ENCODE peak calls at places on chromosomes 11 and 22, in four cellular contexts. One of them, this sample, is unnamed.

GRCh38 chr11:61507962-61508824 is at the start of gene LRRC10B:
- DNase-seq in HCT116: peak
- DNase-seq in upper lobe of left lung: peak
- DNase-seq in transverse colon: peak
- DNase-seq in this sample: peak

GRCh38 chr11:119167933-119168332 is 592 bp upstream of the NLRX1 start:
- DNase-seq in transverse colon: peak
- DNase-seq in HCT116: no peak
- DNase-seq in upper lobe of left lung: no peak
- DNase-seq in this sample: no peak

GRCh38 chr11:60946601-60947265 is 5.2 kb downstream of the SLC15A3 start:
- DNase-seq in upper lobe of left lung: peak
- DNase-seq in HCT116: no peak
- DNase-seq in transverse colon: no peak
- DNase-seq in this sample: no peak

GRCh38 chr11:93484716-93485115 is 58.5 kb downstream of the SMCO4 start:
- DNase-seq in upper lobe of left lung: no peak
- DNase-seq in transverse colon: no peak
- DNase-seq in HCT116: no peak
- DNase-seq in this sample: no peak

GRCh38 chr11:118497831-118498230 is 29.4 kb upstream of the TTC36 start:
- DNase-seq in upper lobe of left lung: no peak
- DNase-seq in HCT116: no peak
- DNase-seq in transverse colon: no peak
- DNase-seq in this sample: no peak

GRCh38 chr11:62646825-62647608 is 604 bp upstream of the GANAB start:
- DNase-seq in HCT116: no peak
- DNase-seq in transverse colon: no peak
- DNase-seq in upper lobe of left lung: peak
- DNase-seq in this sample: no peak

GRCh38 chr11:1873048-1873812 is 18.5 kb downstream of the PRR33 start:
- DNase-seq in upper lobe of left lung: peak
- DNase-seq in transverse colon: no peak
- DNase-seq in HCT116: no peak
- DNase-seq in this sample: no peak

GRCh38 chr22:19048531-19048930 is 73.7 kb downstream of the DGCR2 start:
- DNase-seq in upper lobe of left lung: no peak
- DNase-seq in transverse colon: no peak
- DNase-seq in HCT116: no peak
- DNase-seq in this sample: no peak

GRCh38 chr11:72475359-72475758 is 41.0 kb upstream of the CLPB start:
- DNase-seq in transverse colon: no peak
- DNase-seq in HCT116: no peak
- DNase-seq in upper lobe of left lung: no peak
- DNase-seq in this sample: no peak

DNA sequence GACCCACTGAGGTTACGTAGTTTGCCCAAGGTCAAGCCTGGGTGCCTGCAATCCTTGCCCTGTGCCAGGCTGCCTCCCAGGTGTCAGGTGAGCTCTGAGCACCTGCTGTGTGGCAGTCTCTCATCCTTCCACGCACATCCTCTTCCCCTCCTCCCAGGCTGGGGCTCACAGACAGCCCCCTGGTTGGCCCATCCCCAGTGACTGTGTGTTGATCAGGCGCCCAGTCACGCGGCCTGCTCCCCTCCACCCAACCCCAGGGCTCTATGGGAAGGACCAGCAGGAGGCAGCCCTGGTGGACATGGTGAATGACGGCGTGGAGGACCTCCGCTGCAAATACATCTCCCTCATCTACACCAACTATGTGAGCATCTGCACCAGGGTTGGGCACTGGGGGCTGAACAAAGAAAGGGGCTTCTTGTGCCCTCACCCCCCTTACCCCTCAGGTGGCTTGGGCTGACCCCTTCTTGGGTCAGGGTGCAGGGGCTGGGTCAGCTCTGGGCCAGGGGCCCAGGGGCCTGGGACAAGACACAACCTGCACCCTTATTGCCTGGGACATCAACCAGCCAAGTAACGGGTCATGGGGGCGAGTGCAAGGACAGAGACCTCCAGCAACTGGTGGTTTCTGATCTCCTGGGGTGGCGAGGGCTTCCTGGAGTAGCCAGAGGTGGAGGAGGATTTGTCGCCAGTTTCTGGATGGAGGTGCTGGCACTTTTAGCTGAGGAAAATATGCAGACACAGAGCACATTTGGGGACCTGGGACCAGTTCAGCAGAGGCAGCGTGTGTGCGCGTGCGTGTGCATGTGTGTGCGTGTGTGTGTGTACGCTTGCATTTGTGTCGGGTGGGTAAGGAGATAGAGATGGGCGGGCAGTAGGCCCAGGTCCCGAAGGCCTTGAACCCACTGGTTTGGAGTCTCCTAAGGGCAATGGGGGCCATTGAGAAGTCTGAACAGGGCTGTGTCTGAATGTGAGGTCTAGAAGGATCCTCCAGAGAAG is 1.6 kb downstream of the GSTP1 start:
- DNase-seq in transverse colon: no peak
- DNase-seq in upper lobe of left lung: peak
- DNase-seq in HCT116: no peak
- DNase-seq in this sample: no peak
- H3K4me3 ChIP-seq in transverse colon: no peak
- H3K4me3 ChIP-seq in upper lobe of left lung: peak
- H3K4me3 ChIP-seq in HCT116: peak
- H3K4me3 ChIP-seq in this sample: peak

GRCh38 chr11:126436209-126436608 is 80.7 kb downstream of the ST3GAL4 start:
- DNase-seq in transverse colon: no peak
- DNase-seq in upper lobe of left lung: no peak
- DNase-seq in HCT116: no peak
- DNase-seq in this sample: no peak

GRCh38 chr11:126432525-126432924 is 77.0 kb downstream of the ST3GAL4 start:
- DNase-seq in HCT116: no peak
- DNase-seq in upper lobe of left lung: no peak
- DNase-seq in transverse colon: no peak
- DNase-seq in this sample: no peak

GRCh38 chr11:126433244-126433846 is 77.9 kb downstream of the ST3GAL4 start:
- DNase-seq in transverse colon: no peak
- DNase-seq in upper lobe of left lung: no peak
- DNase-seq in HCT116: no peak
- DNase-seq in this sample: no peak

GRCh38 chr11:126433989-126434949 is 78.8 kb downstream of the ST3GAL4 start:
- DNase-seq in transverse colon: no peak
- DNase-seq in HCT116: no peak
- DNase-seq in upper lobe of left lung: peak
- DNase-seq in this sample: no peak

DNA sequence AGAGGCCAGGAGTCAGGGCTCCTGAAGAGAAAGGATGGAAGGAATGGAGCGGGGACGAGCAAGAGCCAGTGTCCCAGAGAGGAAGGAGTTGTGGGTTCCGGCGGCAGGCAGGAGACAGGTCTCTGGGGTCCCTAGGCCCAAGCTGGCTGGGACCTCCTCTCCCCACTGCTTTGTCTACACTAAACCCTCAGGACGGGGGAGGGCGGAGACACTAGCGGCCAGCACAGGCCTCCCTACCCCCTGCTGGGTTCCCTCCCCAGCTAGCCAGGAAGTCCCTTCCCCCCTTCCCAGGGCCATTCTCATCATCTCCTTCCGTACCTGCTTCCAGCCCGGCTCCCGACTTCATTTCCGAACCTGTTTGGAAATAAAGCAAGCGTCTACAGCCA is 79.5 kb downstream of the ST3GAL4 start:
- DNase-seq in transverse colon: no peak
- DNase-seq in HCT116: no peak
- DNase-seq in upper lobe of left lung: no peak
- DNase-seq in this sample: peak
- TF ChIP-seq POLR2AphosphoS5 in transverse colon: no peak
- TF ChIP-seq POLR2AphosphoS5 in HCT116: no peak
- TF ChIP-seq POLR2AphosphoS5 in upper lobe of left lung: no peak
- TF ChIP-seq POLR2AphosphoS5 in this sample: no peak

DNA sequence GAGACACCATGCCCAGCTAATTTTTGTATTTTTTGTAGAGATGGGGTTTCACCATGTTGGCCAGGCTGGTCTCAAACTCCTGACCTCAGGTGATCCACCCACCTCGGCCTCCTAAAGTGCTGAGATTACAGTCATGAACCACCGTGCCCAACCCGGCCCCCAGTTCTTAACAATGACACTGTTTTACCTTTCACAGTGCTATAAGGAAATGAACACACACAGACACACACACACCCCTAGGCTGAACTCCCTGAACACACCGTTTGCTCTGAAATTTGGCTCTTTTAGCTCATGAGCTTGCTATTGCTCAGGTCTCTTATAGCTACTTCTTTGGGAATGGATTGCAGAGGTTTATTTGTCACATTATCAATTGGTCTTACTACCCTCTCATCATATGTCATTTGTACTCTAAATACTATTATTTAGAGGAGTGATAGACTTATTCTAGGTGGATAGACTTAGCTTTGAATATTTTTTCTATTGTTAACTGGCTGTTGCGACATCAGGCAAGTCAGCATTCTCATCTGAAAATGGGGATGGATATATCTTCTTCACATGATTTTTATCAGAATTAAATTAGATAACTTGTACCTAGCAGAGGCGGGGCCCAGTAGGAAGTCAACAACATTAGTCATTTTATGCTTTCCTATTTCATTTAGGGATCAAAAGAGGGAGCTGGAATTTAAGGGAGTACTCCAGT is 2.1 kb downstream of the LYVE1 start:
- DNase-seq in upper lobe of left lung: no peak
- DNase-seq in HCT116: no peak
- DNase-seq in transverse colon: no peak
- DNase-seq in this sample: no peak
- H3K4me3 ChIP-seq in upper lobe of left lung: no peak
- H3K4me3 ChIP-seq in HCT116: no peak
- H3K4me3 ChIP-seq in transverse colon: no peak
- H3K4me3 ChIP-seq in this sample: no peak

GRCh38 chr11:68216171-68216938 is 3.3 kb upstream of the KMT5B start:
- DNase-seq in transverse colon: peak
- DNase-seq in upper lobe of left lung: peak
- DNase-seq in HCT116: no peak
- DNase-seq in this sample: no peak
- TF ChIP-seq POLR2AphosphoS5 in transverse colon: peak
- TF ChIP-seq POLR2AphosphoS5 in upper lobe of left lung: no peak
- TF ChIP-seq POLR2AphosphoS5 in HCT116: no peak
- TF ChIP-seq POLR2AphosphoS5 in this sample: no peak

DNA sequence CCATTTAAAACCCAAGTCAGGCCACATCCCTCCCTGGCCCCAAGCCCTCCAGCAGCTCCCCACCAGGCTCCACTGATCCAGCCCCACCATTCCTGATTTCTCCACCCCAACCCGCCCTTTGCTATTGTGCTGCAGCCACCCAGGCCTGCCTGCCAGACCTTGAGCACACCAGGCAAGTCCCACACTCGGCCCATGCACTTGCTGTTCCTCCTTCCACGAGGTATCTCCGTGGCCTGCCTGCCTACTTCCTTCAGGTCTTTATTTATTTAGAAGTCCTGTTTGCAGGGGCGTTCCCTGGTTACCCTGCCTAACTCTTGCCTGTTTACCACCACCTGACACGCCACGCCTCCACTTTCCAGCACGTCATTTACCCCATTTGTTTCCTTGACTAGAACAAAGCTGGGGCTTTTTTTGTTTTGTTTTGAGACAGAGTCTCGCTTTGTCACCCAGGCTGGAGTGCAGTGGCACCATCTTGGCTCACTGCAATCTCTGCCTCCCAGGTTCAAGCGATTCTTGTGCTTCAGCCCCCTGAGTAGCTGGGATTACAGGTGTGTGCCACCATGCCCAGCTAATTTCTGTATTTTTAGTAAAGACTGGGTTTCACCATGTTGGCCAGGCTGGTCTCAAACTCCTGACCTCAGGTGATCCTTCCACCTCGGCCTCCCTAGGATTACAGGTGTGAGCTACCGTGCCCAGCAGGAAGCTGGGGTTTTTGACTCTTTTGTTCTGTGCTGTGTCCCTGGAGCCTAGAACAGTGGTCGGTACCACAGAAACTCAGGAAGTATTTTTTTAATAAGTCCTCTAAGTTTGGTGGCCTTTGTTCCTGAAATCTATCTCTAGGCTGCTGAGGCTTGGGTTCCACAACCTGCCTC is 6.7 kb downstream of the CENPM start:
- DNase-seq in HCT116: no peak
- DNase-seq in upper lobe of left lung: no peak
- DNase-seq in transverse colon: peak
- DNase-seq in this sample: peak
- H3K4me3 ChIP-seq in HCT116: no peak
- H3K4me3 ChIP-seq in upper lobe of left lung: no peak
- H3K4me3 ChIP-seq in transverse colon: no peak
- H3K4me3 ChIP-seq in this sample: no peak

DNA sequence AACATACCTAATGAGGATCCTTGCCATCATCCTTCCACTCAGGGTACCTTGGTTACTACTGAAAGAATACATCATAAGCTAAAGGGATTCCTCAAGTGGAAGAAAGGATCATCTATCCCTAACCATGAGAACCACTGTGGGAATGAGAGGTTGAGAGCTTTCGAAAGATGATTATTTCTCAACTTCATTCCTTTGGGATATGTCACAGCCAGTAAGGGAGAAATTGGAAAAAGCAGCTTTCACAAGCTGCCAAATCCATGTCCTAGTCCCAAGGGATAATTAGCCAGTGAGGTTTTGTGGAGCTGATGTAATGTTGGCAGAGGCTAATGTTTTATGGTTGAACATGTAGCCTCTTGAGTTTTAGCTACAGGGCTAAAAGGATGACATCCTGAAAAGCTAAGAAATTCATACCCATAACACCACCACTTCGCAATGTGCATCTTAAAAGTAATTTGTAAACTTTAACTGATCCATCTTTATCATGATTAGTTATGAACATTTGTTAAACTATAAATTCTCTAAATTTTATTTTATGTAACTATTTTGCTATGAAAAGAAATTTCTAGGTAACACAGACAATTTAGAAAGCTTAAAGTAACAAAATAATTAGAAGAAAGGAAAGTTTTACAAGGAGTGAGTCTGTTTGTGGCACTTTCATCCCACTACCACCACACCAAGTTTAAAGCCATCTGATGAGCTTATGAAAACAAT is 123.9 kb downstream of the MRTFA start:
- DNase-seq in HCT116: no peak
- DNase-seq in upper lobe of left lung: no peak
- DNase-seq in transverse colon: no peak
- DNase-seq in this sample: no peak
- TF ChIP-seq POLR2AphosphoS5 in HCT116: no peak
- TF ChIP-seq POLR2AphosphoS5 in upper lobe of left lung: no peak
- TF ChIP-seq POLR2AphosphoS5 in transverse colon: peak
- TF ChIP-seq POLR2AphosphoS5 in this sample: no peak

This sample was measured in GM23338.